ENCODE peak calls at places on chromosomes 2 and 18, in ten cellular contexts. U is endothelial cell of umbilical vein, W is cardiac muscle cell, Q is left ventricle myocardium inferior, I is Peyer's patch, O is SK-N-SH, L is heart right ventricle, D is A549, Z is A673, E is ovary. Y is an unnamed sample.

GRCh38 chr18:11857177-11857887 is 6.1 kb downstream of the CHMP1B start:
- DNase-seq in U (peak), W (peak), Q (peak), I (peak), O (no peak), L (peak), D (peak), Z (peak), E (peak), Y (peak)

GRCh38 chr2:239461551-239462515 is 61.0 kb upstream of the HDAC4 start:
- DNase-seq in U (no peak), W (no peak), Q (no peak), I (peak), O (no peak), L (no peak), D (no peak), Z (no peak), E (peak), Y (no peak)

GRCh38 chr2:176106636-176107539 is at the start of gene HOXD11:
- DNase-seq in U (peak), W (peak), Q (no peak), I (peak), O (peak), L (no peak), D (peak), Z (peak), E (peak), Y (no peak)

GRCh38 chr18:9808530-9809241 is 77.1 kb upstream of the TXNDC2 start:
- DNase-seq in U (peak), W (peak), Q (peak), I (no peak), O (no peak), L (no peak), D (no peak), Z (no peak), E (peak), Y (no peak)

GRCh38 chr2:171482877-171483276 is 39.4 kb upstream of the CYBRD1 start:
- DNase-seq in U (no peak), W (no peak), Q (no peak), I (no peak), O (no peak), L (no peak), D (no peak), Z (no peak), E (no peak), Y (peak)

GRCh38 chr2:9757430-9758287 is 85.6 kb upstream of the TAF1B start:
- DNase-seq in U (no peak), W (peak), Q (peak), I (no peak), O (no peak), L (no peak), D (no peak), Z (peak), E (no peak), Y (no peak)

GRCh38 chr2:28233070-28233718 is 159.5 kb upstream of the FOSL2 start:
- DNase-seq in U (no peak), W (peak), Q (no peak), I (no peak), O (no peak), L (no peak), D (peak), Z (peak), E (no peak), Y (no peak)

GRCh38 chr2:60468390-60469085 is 84.9 kb downstream of the BCL11A start:
- DNase-seq in U (no peak), W (peak), Q (no peak), I (no peak), O (no peak), L (no peak), D (no peak), Z (no peak), E (no peak), Y (peak)

GRCh38 chr2:174660984-174661675 is 63.5 kb upstream of the WIPF1 start:
- DNase-seq in U (no peak), W (no peak), Q (no peak), I (no peak), O (no peak), L (no peak), D (no peak), Z (no peak), E (no peak), Y (no peak)

GRCh38 chr2:172865422-172865821 is 129.8 kb downstream of the RAPGEF4 start:
- DNase-seq in U (no peak), W (no peak), Q (no peak), I (no peak), O (no peak), L (no peak), D (no peak), Z (no peak), E (no peak), Y (no peak)

GRCh38 chr18:8478166-8478967 is 130.9 kb upstream of the RAB12 start:
- DNase-seq in U (peak), W (peak), Q (peak), I (peak), O (peak), L (peak), D (peak), Z (peak), E (peak), Y (peak)

GRCh38 chr2:56713161-56713676 is 529.4 kb downstream of the CCDC85A start:
- DNase-seq in U (no peak), W (peak), Q (no peak), I (no peak), O (no peak), L (no peak), D (no peak), Z (peak), E (no peak), Y (peak)

GRCh38 chr2:219073413-219074129 is 12.8 kb upstream of the IHH start:
- DNase-seq in U (peak), W (peak), Q (no peak), I (no peak), O (peak), L (no peak), D (peak), Z (peak), E (peak), Y (peak)

GRCh38 chr2:102279391-102279735 is 32.0 kb upstream of the IL1RL1 start:
- DNase-seq in U (no peak), W (peak), Q (no peak), I (no peak), O (no peak), L (no peak), D (no peak), Z (no peak), E (no peak), Y (no peak)
- H3K4me3 ChIP-seq in U (no peak), W (no peak), Q (no peak), I (no peak), O (no peak), L (no peak), D (no peak), Z (no peak), E (no peak), Y (no peak)

DNA sequence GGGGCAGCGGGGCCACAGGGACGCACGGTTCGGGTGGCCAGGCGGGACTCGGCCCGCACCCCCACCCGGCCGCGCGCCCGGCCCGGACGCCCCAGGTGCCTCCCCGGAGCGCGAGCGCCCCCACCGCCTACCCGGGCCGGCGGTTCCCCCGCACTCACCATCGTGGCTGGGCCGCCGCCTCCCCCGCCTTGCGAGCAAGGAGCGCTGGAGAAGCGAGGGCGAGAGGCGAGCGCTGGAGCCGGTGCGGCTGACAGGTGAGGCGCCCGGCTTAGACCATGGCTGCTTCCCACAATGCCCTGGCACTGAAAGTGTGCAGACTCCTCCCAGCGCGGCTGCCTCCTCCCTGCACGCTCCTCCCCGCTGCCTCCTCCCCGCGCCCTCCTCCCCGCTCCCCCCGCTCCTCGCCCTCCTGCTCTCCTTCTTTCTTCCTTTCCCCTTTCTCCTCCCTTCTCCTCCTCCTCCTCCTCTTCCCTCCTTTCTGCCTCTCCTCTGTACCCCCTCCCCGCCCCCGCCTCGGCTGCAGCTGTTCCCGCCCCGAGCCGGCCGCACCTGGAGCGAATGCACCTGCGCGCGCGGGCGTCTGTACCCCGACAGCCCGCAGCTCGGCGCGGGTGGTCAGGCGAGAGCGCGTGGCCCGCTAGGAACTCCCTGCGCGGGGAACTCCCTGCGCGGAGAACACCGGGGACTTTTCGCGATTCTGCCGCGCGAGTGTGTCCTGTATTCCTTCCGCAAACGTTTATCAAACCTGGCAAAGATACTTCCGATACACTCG is at the start of gene AP1S3:
- DNase-seq in U (peak), W (peak), Q (peak), I (peak), O (peak), L (peak), D (peak), Z (peak), E (peak), Y (peak)
- TF ChIP-seq CTCF in U (no peak), W (no peak), Q (no peak), I (peak), O (peak), L (no peak), D (peak), Z (no peak), E (no peak), Y (no peak)

GRCh38 chr2:109144271-109144670 is 15.3 kb downstream of the SH3RF3 start:
- DNase-seq in U (no peak), W (no peak), Q (no peak), I (no peak), O (no peak), L (no peak), D (no peak), Z (no peak), E (no peak), Y (no peak)
- H3K27ac ChIP-seq in U (no peak), W (no peak), Q (no peak), I (no peak), O (no peak), L (no peak), D (no peak), Z (no peak), E (no peak), Y (no peak)

DNA sequence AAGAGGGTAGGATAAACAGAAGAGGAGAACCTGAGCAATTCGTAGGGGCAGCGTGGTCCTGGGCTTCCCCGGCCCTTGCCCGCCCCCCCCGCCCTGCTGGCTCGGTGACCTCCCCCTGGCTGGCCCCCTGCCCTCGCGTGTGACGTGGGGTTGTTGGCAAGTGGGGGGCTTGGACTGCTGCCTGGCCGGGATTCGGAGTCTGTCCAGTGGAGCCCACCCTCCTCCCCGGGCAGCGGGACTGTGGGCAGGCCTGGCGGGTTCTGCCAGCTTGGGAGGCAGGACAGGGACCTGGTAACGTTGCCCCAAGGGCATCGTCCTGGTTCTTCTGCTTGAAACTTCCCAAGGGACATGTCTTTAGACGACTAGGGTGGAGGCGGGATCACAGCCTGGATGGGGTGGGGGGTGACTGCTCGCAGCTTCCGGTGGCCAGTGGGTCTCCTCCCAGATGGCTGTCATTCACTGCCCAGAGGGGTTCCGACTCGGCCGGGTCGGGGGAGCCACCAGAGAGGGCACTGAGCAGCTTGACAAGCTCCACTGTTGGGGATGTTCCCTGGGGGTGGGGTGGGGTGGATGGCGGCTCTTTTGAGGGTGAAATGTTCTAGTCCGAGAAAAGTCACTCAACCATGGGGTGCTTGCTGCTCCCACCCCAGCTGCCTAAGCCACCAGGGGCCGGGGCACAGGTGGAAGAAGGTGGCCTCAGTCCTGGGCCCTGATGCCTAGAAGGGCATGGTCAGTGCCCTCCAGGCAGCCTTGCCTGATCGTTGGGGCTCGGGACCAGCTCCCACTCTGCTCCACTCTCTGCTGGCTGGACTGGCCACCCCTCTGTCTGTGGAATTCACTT is 4.2 kb upstream of the HS6ST1 start:
- DNase-seq in U (no peak), W (no peak), Q (no peak), I (peak), O (peak), L (peak), D (no peak), Z (no peak), E (peak), Y (no peak)
- H3K4me3 ChIP-seq in U (peak), W (peak), Q (peak), I (peak), O (peak), L (peak), D (peak), Z (peak), E (peak), Y (peak)

DNA sequence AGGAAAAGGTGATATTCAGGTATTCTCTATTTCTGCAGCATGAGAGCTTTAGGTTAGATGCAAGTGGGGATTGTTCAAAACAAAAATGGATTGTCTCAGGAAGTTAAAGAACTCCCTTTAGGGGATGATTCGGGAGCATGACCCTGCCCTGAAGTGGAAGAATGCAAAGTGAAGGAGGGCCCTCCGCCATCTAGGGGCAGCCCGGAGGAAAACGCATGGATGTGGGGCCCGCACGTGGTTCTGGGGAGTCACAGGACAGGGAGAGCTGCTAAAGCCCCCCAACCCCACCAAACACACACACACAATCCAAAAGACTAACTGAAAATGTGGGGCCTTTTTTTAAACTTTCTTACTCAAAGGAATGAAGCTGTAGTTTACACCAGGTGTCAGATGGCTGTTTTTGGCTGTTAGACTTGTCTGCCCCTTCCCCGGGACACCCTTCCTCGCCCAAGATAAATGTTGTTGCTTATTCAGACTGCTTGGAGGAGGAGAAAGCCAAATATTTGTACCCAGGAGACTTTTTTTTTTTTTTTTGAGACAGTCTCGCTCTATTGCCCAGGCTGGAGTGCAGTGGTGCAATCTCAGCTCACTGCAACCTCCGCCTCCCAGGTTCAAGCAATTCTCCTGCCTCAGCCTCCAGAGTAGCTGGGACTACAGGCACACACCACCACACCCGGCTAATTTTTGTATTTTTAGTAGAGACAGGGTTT is 78.8 kb downstream of the HNRNPLL start:
- DNase-seq in U (no peak), W (peak), Q (no peak), I (no peak), O (peak), L (no peak), D (peak), Z (no peak), E (no peak), Y (no peak)
- TF ChIP-seq CTCF in U (peak), W (peak), Q (no peak), I (no peak), O (peak), L (no peak), D (peak), Z (peak), E (no peak), Y (peak)

DNA sequence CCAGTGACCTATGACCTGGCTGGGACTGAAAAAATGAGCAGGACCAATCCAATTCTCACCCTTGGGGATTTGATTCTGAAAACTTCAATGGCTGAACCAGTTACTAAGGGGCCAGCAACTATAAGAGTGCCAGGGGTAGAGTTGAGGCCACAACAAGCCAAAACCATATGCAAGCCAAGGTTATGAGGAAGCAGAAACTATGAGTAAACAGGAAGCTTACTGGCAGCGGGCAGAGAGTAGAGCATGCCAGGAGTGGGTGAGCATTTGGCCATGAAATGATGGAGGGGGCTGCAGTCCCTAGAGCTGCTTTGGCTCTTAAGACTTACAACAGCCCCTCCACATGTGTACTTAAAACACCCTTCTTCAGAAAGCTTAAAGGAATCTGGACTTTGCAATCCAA is 82.4 kb downstream of the RBMS1 start:
- DNase-seq in U (peak), W (peak), Q (no peak), I (no peak), O (no peak), L (no peak), D (no peak), Z (no peak), E (no peak), Y (no peak)
- H3K27ac ChIP-seq in U (peak), W (no peak), Q (peak), I (peak), O (peak), L (peak), D (peak), Z (no peak), E (peak), Y (no peak)

DNA sequence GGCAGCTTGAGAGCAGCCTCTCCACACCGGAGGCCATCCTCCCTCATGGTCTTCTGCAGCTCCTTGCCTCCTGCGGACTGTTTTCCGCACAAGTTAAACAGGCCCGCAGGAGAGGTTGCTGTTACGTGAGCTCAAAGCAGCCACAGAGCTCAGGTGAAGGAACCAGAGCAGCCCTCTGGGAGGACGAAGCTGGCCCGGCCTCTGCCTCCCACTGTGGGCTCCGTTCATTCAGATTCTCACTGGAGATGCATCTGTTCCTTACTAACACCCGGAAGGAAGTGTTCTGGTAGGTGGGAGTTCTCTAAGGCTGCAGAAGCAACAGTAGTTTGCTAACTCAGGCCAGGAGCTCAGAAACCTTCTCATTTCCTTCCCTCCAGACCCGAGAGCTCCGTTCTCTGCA is 10.9 kb downstream of the DIPK1C start:
- DNase-seq in U (no peak), W (no peak), Q (no peak), I (no peak), O (no peak), L (no peak), D (no peak), Z (no peak), E (no peak), Y (no peak)
- H3K4me3 ChIP-seq in U (no peak), W (no peak), Q (no peak), I (no peak), O (no peak), L (no peak), D (no peak), Z (no peak), E (no peak), Y (no peak)

DNA sequence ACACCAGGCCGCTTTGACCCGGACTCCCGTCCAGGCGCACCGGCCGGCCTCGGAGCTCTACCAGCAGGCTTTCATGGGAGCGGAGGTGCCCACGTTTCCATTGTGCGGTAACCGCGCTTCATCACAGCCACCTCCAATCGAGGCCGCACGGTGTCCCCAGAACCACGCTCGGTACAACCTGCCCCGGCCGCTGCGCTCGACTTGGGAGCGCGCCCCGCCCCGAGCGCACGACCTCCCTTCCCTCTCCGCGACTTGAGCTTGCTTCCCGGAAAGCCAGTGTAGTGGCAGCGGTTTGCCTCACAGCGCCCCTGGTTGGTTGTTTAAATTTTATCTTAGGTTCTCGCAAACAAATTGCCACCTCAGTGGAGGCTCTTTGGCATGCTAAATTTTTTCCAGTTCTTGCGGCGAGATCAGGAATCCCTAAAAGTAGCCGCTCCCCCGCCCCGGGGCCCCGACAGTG is 329 bp upstream of the CYP1B1 start:
- DNase-seq in U (peak), W (peak), Q (peak), I (peak), O (peak), L (peak), D (peak), Z (peak), E (peak), Y (peak)
- TF ChIP-seq CTCF in U (peak), W (no peak), Q (no peak), I (peak), O (peak), L (peak), D (no peak), Z (peak), E (peak), Y (no peak)